ENCODE peak calls at places on chromosomes 6 and 20, in eight cellular contexts. R is left ventricle myocardium inferior, Q is testis, V is bronchial epithelial cell, J is tibial nerve, U is coronary artery, L is heart right ventricle, T is brain microvascular endothelial cell. A is an unnamed sample.

GRCh38 chr20:56175884-56176283 is 72.6 kb upstream of the MC3R start:
- DNase-seq in R (no peak), Q (no peak), V (no peak), J (no peak), U (no peak), L (no peak), T (no peak), A (no peak)

GRCh38 chr20:48926816-48927215 is 5.3 kb downstream of the ARFGEF2 start:
- DNase-seq in R (no peak), Q (no peak), V (no peak), J (no peak), U (no peak), L (no peak), T (no peak), A (no peak)

GRCh38 chr6:142087950-142088857 is 44.5 kb upstream of the GJE1 start:
- DNase-seq in R (no peak), Q (no peak), V (no peak), J (no peak), U (no peak), L (no peak), T (no peak), A (peak)

GRCh38 chr20:41017448-41018042 is 11.1 kb upstream of the TOP1 start:
- DNase-seq in R (no peak), Q (no peak), V (peak), J (no peak), U (no peak), L (no peak), T (no peak), A (no peak)

GRCh38 chr6:52103661-52104060 is 16.2 kb upstream of the PKHD1 start:
- DNase-seq in R (no peak), Q (no peak), V (no peak), J (no peak), U (no peak), L (no peak), T (no peak), A (no peak)

GRCh38 chr6:47161176-47161687 is 119.1 kb upstream of the ADGRF1 start:
- DNase-seq in R (no peak), Q (no peak), V (peak), J (no peak), U (no peak), L (no peak), T (no peak), A (no peak)

GRCh38 chr6:5534643-5535042 is 273.3 kb downstream of the FARS2 start:
- DNase-seq in R (no peak), Q (no peak), V (no peak), J (no peak), U (no peak), L (no peak), T (no peak), A (no peak)

GRCh38 chr6:81894286-81894685 is 141.8 kb upstream of the TENT5A start:
- DNase-seq in R (no peak), Q (no peak), V (no peak), J (no peak), U (no peak), L (peak), T (peak), A (no peak)

GRCh38 chr6:6251555-6252280 is 68.7 kb downstream of the F13A1 start:
- DNase-seq in R (no peak), Q (no peak), V (no peak), J (no peak), U (no peak), L (no peak), T (no peak), A (no peak)

GRCh38 chr20:7432612-7433011 is 507.6 kb downstream of the HAO1 start:
- DNase-seq in R (no peak), Q (no peak), V (no peak), J (no peak), U (no peak), L (no peak), T (no peak), A (no peak)

GRCh38 chr6:390914-391558 is 516 bp upstream of the IRF4 start:
- DNase-seq in R (no peak), Q (no peak), V (no peak), J (no peak), U (peak), L (no peak), T (no peak), A (no peak)

GRCh38 chr6:133169901-133170300 is 71.3 kb upstream of the EYA4 start:
- DNase-seq in R (no peak), Q (no peak), V (no peak), J (no peak), U (no peak), L (no peak), T (no peak), A (no peak)

GRCh38 chr6:36673882-36674281 is 4.6 kb upstream of the CDKN1A start:
- DNase-seq in R (no peak), Q (no peak), V (no peak), J (no peak), U (no peak), L (no peak), T (no peak), A (no peak)

GRCh38 chr20:32189691-32190607 is 17.6 kb downstream of the PLAGL2 start:
- DNase-seq in R (peak), Q (peak), V (no peak), J (no peak), U (peak), L (peak), T (no peak), A (peak)

GRCh38 chr6:32973144-32973854 is 4.9 kb downstream of the BRD2 start:
- DNase-seq in R (no peak), Q (peak), V (no peak), J (no peak), U (no peak), L (peak), T (no peak), A (no peak)

GRCh38 chr6:73652637-73653570 is 888 bp downstream of the SLC17A5 start:
- DNase-seq in R (peak), Q (peak), V (peak), J (no peak), U (peak), L (peak), T (peak), A (peak)

GRCh38 chr6:113644861-113645575 is 212.1 kb upstream of the MARCKS start:
- DNase-seq in R (no peak), Q (no peak), V (peak), J (no peak), U (no peak), L (no peak), T (peak), A (no peak)

GRCh38 chr20:61437280-61438206 is 185.5 kb downstream of the CDH4 start:
- DNase-seq in R (peak), Q (no peak), V (peak), J (no peak), U (no peak), L (no peak), T (peak), A (no peak)

GRCh38 chr20:61436268-61436667 is 184.2 kb downstream of the CDH4 start:
- DNase-seq in R (no peak), Q (no peak), V (peak), J (no peak), U (no peak), L (no peak), T (peak), A (peak)

GRCh38 chr20:61435184-61435822 is 183.2 kb downstream of the CDH4 start:
- DNase-seq in R (no peak), Q (no peak), V (no peak), J (no peak), U (no peak), L (no peak), T (no peak), A (no peak)

GRCh38 chr20:61435823-61436220 is 183.8 kb downstream of the CDH4 start:
- DNase-seq in R (no peak), Q (no peak), V (no peak), J (no peak), U (no peak), L (no peak), T (no peak), A (peak)

DNA sequence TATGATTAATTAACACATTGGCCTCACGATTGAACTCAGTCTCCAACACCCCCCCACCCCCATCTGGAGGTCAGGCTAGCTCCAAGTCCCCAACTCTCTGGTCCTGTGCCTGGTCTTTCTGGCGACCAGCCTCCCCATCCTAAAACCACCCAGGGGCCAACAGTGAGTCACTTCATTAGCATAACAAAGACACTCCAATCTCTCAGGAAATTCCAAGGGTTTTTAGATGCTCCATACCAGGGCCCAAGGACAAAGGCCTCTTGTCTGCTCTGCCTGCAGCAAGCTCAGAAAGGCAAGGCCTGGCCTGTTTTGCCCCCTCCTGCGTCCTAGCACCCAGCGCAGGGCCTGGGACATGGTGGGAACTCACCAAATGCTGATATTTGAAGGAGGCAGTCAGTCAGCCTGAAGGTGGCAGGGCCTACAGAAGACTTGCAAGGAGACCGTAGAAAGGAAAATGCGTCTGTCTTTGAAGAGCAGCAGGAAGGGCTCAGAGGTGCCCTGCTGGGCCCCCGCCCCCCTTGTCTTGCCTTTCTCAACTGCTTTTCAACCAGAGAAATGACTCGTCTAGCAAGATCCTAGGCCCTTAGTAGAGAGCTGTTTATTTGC is 184.7 kb downstream of the CDH4 start:
- DNase-seq in R (no peak), Q (no peak), V (peak), J (no peak), U (no peak), L (no peak), T (no peak), A (peak)
- H3K4me3 ChIP-seq in R (no peak), Q (no peak), V (no peak), J (no peak), U (no peak), L (no peak), T (no peak), A (no peak)

GRCh38 chr6:43579171-43579570 is 3.2 kb downstream of the POLH start:
- DNase-seq in R (no peak), Q (no peak), V (peak), J (no peak), U (no peak), L (no peak), T (peak), A (no peak)
- H3K4me3 ChIP-seq in R (no peak), Q (no peak), V (no peak), J (no peak), U (no peak), L (no peak), T (no peak), A (no peak)

DNA sequence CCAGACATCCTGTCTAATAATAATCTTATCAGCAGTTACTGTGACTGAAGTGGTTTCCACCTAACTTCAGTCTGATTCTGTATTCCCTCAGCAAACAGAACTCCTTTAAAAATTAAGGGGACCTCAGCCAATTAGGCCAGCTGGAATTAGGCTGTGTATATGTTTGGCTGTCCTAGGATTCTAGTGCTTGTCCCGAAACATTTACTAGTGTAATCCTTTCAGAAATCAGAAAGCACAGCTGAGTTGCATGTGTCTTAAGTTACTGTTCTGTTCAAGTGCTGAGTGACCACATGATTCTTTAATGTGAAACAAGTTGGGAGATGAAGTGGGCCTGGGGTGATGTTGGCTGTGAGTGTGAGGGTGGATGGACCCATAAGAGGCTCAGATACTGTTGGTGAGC is 120.9 kb upstream of the SUPT3H start:
- DNase-seq in R (no peak), Q (no peak), V (no peak), J (no peak), U (no peak), L (no peak), T (no peak), A (no peak)
- H3K4me3 ChIP-seq in R (no peak), Q (no peak), V (no peak), J (no peak), U (no peak), L (no peak), T (no peak), A (no peak)

GRCh38 chr20:30912006-30912660 is 345.3 kb upstream of the DEFB115 start:
- DNase-seq in R (no peak), Q (no peak), V (no peak), J (no peak), U (no peak), L (no peak), T (no peak), A (no peak)
- H3K4me3 ChIP-seq in R (peak), Q (no peak), V (no peak), J (peak), U (no peak), L (peak), T (no peak), A (no peak)

GRCh38 chr6:10393544-10394225 is 21.2 kb downstream of the TFAP2A start:
- DNase-seq in R (no peak), Q (no peak), V (no peak), J (no peak), U (no peak), L (no peak), T (no peak), A (no peak)

GRCh38 chr6:10395171-10395945 is 19.5 kb downstream of the TFAP2A start:
- DNase-seq in R (no peak), Q (no peak), V (peak), J (no peak), U (no peak), L (no peak), T (no peak), A (no peak)

GRCh38 chr6:10396775-10397174 is 18.1 kb downstream of the TFAP2A start:
- DNase-seq in R (no peak), Q (no peak), V (no peak), J (no peak), U (no peak), L (no peak), T (no peak), A (no peak)

GRCh38 chr6:10397756-10398438 is 17.0 kb downstream of the TFAP2A start:
- DNase-seq in R (no peak), Q (no peak), V (no peak), J (no peak), U (no peak), L (no peak), T (no peak), A (peak)

GRCh38 chr6:10395946-10396577 is 18.8 kb downstream of the TFAP2A start:
- DNase-seq in R (no peak), Q (no peak), V (peak), J (no peak), U (no peak), L (no peak), T (no peak), A (no peak)
- H3K4me3 ChIP-seq in R (no peak), Q (no peak), V (no peak), J (no peak), U (no peak), L (no peak), T (peak), A (no peak)

GRCh38 chr20:46028110-46028509 is 905 bp upstream of the SLC12A5 start:
- DNase-seq in R (no peak), Q (no peak), V (no peak), J (no peak), U (no peak), L (no peak), T (no peak), A (no peak)
- H3K4me3 ChIP-seq in R (no peak), Q (no peak), V (no peak), J (no peak), U (no peak), L (no peak), T (no peak), A (no peak)

GRCh38 chr20:63009988-63010769 is 3.4 kb upstream of the BHLHE23 start:
- DNase-seq in R (no peak), Q (no peak), V (peak), J (no peak), U (no peak), L (no peak), T (no peak), A (no peak)
- H3K4me3 ChIP-seq in R (no peak), Q (no peak), V (no peak), J (no peak), U (peak), L (no peak), T (no peak), A (no peak)

DNA sequence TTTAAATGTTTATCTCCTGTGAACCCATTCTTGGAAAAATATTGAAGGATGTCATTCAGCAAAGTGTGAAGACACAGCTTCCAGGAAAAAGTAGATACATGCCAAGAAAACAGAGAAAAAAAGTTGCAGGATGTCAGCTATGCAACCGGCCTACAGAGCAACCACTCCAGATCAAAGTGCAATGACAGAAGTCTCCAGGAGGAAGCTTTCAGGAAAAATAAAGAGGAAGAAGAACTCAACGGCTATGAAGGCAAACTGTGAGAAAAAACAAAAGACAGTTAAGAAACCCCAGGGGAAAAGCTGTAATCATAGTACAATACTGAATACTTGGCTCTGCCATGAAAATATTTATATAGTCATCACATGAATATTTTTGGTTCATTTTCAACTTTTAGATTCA is 30.6 kb downstream of the REPS1 start:
- DNase-seq in R (no peak), Q (no peak), V (no peak), J (no peak), U (no peak), L (no peak), T (no peak), A (no peak)
- H3K4me3 ChIP-seq in R (no peak), Q (no peak), V (no peak), J (no peak), U (no peak), L (no peak), T (no peak), A (no peak)

GRCh38 chr20:38805502-38805957 is at the start of gene PPP1R16B:
- DNase-seq in R (peak), Q (peak), V (no peak), J (no peak), U (no peak), L (peak), T (no peak), A (peak)
- H3K4me3 ChIP-seq in R (peak), Q (peak), V (peak), J (peak), U (peak), L (peak), T (peak), A (peak)

GRCh38 chr6:42141603-42142117 is 760 bp downstream of the C6orf132 start:
- DNase-seq in R (no peak), Q (no peak), V (peak), J (no peak), U (no peak), L (no peak), T (no peak), A (no peak)
- H3K4me3 ChIP-seq in R (peak), Q (peak), V (peak), J (peak), U (peak), L (peak), T (peak), A (peak)

A was measured in upper lobe of right lung.